ENCODE peak calls at places on chromosomes 4 and X, in nine cellular contexts. One of them, this sample, is unnamed.

GRCh38 chrX:150688911-150689451 is 4.2 kb upstream of the MTMR1 start:
- DNase-seq in AG04450: peak; percentile 84
- DNase-seq in activated T-cell treated with anti-CD3 and anti-CD28 coated beads for 24 hours: no peak
- DNase-seq in M059J: peak; percentile 99
- DNase-seq in HT-29: peak; percentile 34
- DNase-seq in T-helper 9 cell: no peak
- DNase-seq in tibial artery: no peak
- DNase-seq in posterior vena cava: no peak
- DNase-seq in suprapubic skin: no peak
- DNase-seq in this sample: peak; percentile 70

GRCh38 chr4:89110541-89110985 is 770 bp upstream of the TIGD2 start:
- DNase-seq in tibial artery: no peak
- DNase-seq in HT-29: peak; percentile 57
- DNase-seq in M059J: no peak
- DNase-seq in activated T-cell treated with anti-CD3 and anti-CD28 coated beads for 24 hours: no peak
- DNase-seq in posterior vena cava: no peak
- DNase-seq in T-helper 9 cell: no peak
- DNase-seq in suprapubic skin: no peak
- DNase-seq in AG04450: no peak
- DNase-seq in this sample: peak; percentile 20

GRCh38 chr4:73257995-73258667 is 467 bp downstream of the ANKRD17 start:
- DNase-seq in tibial artery: peak; percentile 71
- DNase-seq in suprapubic skin: peak; percentile 71
- DNase-seq in T-helper 9 cell: no peak
- DNase-seq in AG04450: no peak
- DNase-seq in HT-29: peak; percentile 45
- DNase-seq in activated T-cell treated with anti-CD3 and anti-CD28 coated beads for 24 hours: no peak
- DNase-seq in M059J: no peak
- DNase-seq in posterior vena cava: no peak
- DNase-seq in this sample: no peak

GRCh38 chrX:111823068-111823467 is 52.9 kb upstream of the TRPC5OS start:
- DNase-seq in AG04450: no peak
- DNase-seq in M059J: peak; percentile 26
- DNase-seq in HT-29: peak; percentile 28
- DNase-seq in posterior vena cava: no peak
- DNase-seq in suprapubic skin: no peak
- DNase-seq in T-helper 9 cell: no peak
- DNase-seq in tibial artery: no peak
- DNase-seq in activated T-cell treated with anti-CD3 and anti-CD28 coated beads for 24 hours: no peak
- DNase-seq in this sample: no peak

GRCh38 chr4:76002176-76002575 is 5.1 kb downstream of the CXCL9 start:
- DNase-seq in posterior vena cava: no peak
- DNase-seq in M059J: no peak
- DNase-seq in tibial artery: no peak
- DNase-seq in T-helper 9 cell: no peak
- DNase-seq in HT-29: no peak
- DNase-seq in suprapubic skin: no peak
- DNase-seq in activated T-cell treated with anti-CD3 and anti-CD28 coated beads for 24 hours: no peak
- DNase-seq in AG04450: no peak
- DNase-seq in this sample: no peak

GRCh38 chr4:21946858-21947257 is 1.7 kb downstream of the KCNIP4 start:
- DNase-seq in T-helper 9 cell: no peak
- DNase-seq in M059J: no peak
- DNase-seq in HT-29: no peak
- DNase-seq in posterior vena cava: no peak
- DNase-seq in activated T-cell treated with anti-CD3 and anti-CD28 coated beads for 24 hours: no peak
- DNase-seq in suprapubic skin: no peak
- DNase-seq in tibial artery: no peak
- DNase-seq in AG04450: no peak
- DNase-seq in this sample: no peak

GRCh38 chr4:145279122-145279960 is 99.0 kb upstream of the OTUD4 start:
- DNase-seq in M059J: peak; percentile 66
- DNase-seq in suprapubic skin: no peak
- DNase-seq in activated T-cell treated with anti-CD3 and anti-CD28 coated beads for 24 hours: no peak
- DNase-seq in tibial artery: no peak
- DNase-seq in AG04450: no peak
- DNase-seq in T-helper 9 cell: no peak
- DNase-seq in posterior vena cava: no peak
- DNase-seq in HT-29: no peak
- DNase-seq in this sample: peak; percentile 50

GRCh38 chrX:153539171-153539978 is 21.9 kb downstream of the ATP2B3 start:
- DNase-seq in AG04450: no peak
- DNase-seq in posterior vena cava: peak; percentile 90
- DNase-seq in suprapubic skin: no peak
- DNase-seq in M059J: peak; percentile 65
- DNase-seq in T-helper 9 cell: peak; percentile 57
- DNase-seq in HT-29: peak; percentile 83
- DNase-seq in activated T-cell treated with anti-CD3 and anti-CD28 coated beads for 24 hours: peak; percentile 27
- DNase-seq in tibial artery: peak; percentile 70
- DNase-seq in this sample: peak; percentile 35

This sample was measured in RWPE1.